ENCODE peak calls at places on chromosomes 2 and 18, in seven cellular contexts. I is left cardiac atrium, K is H54, Y is iPS-NIHi11, H is ovary, D is substantia nigra, O is EL. F is an unnamed sample.

GRCh38 chr2:33804155-33804554 is 205.1 kb upstream of the FAM98A start:
- DNase-seq in D (no peak), H (no peak), K (no peak), O (no peak), I (no peak), Y (no peak), F (no peak)

GRCh38 chr2:95058466-95058988 is 33.0 kb downstream of the MAL start:
- DNase-seq in O (no peak), I (no peak), D (no peak), K (no peak), Y (no peak), H (no peak), F (no peak)

GRCh38 chr2:54560146-54560881 is 104.2 kb downstream of the SPTBN1 start:
- DNase-seq in O (peak), K (peak), I (peak), H (no peak), Y (no peak), D (no peak), F (peak)

GRCh38 chr18:44536041-44536440 is 144.6 kb upstream of the SETBP1 start:
- DNase-seq in D (no peak), Y (no peak), H (no peak), O (peak), I (no peak), K (no peak), F (no peak)

GRCh38 chr18:56995579-56996194 is 151.2 kb upstream of the BOD1L2 start:
- DNase-seq in Y (no peak), K (no peak), I (no peak), O (no peak), H (no peak), D (no peak), F (no peak)

GRCh38 chr2:32553829-32554432 is 73.9 kb upstream of the TTC27 start:
- DNase-seq in O (peak), Y (peak), I (no peak), H (no peak), K (peak), D (no peak), F (peak)

GRCh38 chr2:213792045-213792444 is 507.8 kb downstream of the SPAG16 start:
- DNase-seq in D (no peak), K (no peak), H (no peak), O (no peak), Y (no peak), I (no peak), F (no peak)

GRCh38 chr2:114113527-114113926 is 223.6 kb downstream of the ACTR3 start:
- DNase-seq in O (no peak), I (no peak), H (no peak), Y (peak), K (no peak), D (no peak), F (no peak)

GRCh38 chr2:238162171-238162515 is 3.4 kb downstream of the ERFE start:
- DNase-seq in D (no peak), H (peak), O (no peak), K (no peak), I (peak), Y (no peak), F (no peak)

GRCh38 chr2:239035361-239035814 is 187.5 kb downstream of the TWIST2 start:
- DNase-seq in H (peak), O (peak), K (peak), I (peak), Y (peak), D (peak), F (peak)

GRCh38 chr2:169095631-169096105 is 26.3 kb downstream of the DHRS9 start:
- DNase-seq in Y (no peak), K (peak), H (no peak), I (no peak), D (no peak), O (peak), F (no peak)

GRCh38 chr18:32577561-32577960 is 106.9 kb upstream of the GAREM1 start:
- DNase-seq in H (no peak), K (no peak), D (no peak), O (no peak), Y (no peak), I (no peak), F (no peak)

GRCh38 chr2:90207454-90208058 is 1516.1 kb downstream of the RPIA start:
- DNase-seq in K (peak), Y (peak), O (no peak), D (no peak), H (no peak), I (no peak), F (peak)